ENCODE peak calls at places on chromosomes 3 and 15, in five cellular contexts. D, E, Q, F and V are unnamed samples.

GRCh38 chr15:68080783-68081182 is 26.7 kb downstream of the PIAS1 start:
- DNase-seq in D (no peak), E (no peak), Q (no peak), F (no peak), V (no peak)

GRCh38 chr3:14188367-14188766 is 9.8 kb downstream of the LSM3 start:
- DNase-seq in D (no peak), E (no peak), Q (no peak), F (no peak), V (no peak)

GRCh38 chr3:152365766-152366593 is 97.3 kb downstream of the MBNL1 start:
- DNase-seq in D (no peak), E (no peak), Q (no peak), F (peak), V (no peak)

GRCh38 chr15:78429477-78429876 is 8.5 kb upstream of the IREB2 start:
- DNase-seq in D (no peak), E (peak), Q (no peak), F (no peak), V (no peak)

GRCh38 chr3:38730281-38730680 is 80.8 kb upstream of the SCN5A start:
- DNase-seq in D (no peak), E (no peak), Q (no peak), F (no peak), V (no peak)

GRCh38 chr3:31980530-31981205 is 394 bp downstream of the OSBPL10 start:
- DNase-seq in D (peak), E (peak), Q (peak), F (peak), V (peak)

GRCh38 chr3:101388706-101389105 is 68.3 kb upstream of the IMPG2 start:
- DNase-seq in D (no peak), E (no peak), Q (no peak), F (no peak), V (no peak)

GRCh38 chr3:123350971-123351370 is 97.9 kb downstream of the ADCY5 start:
- DNase-seq in D (no peak), E (no peak), Q (no peak), F (no peak), V (no peak)

GRCh38 chr15:85618956-85619491 is 175.7 kb downstream of the KLHL25 start:
- DNase-seq in D (peak), E (peak), Q (peak), F (no peak), V (peak)

GRCh38 chr3:127052121-127052561 is 69.2 kb downstream of the PLXNA1 start:
- DNase-seq in D (no peak), E (peak), Q (no peak), F (no peak), V (peak)

GRCh38 chr3:152657002-152657400 is 177.9 kb upstream of the P2RY1 start:
- DNase-seq in D (no peak), E (no peak), Q (no peak), F (no peak), V (no peak)

GRCh38 chr15:98694153-98694552 is 45.8 kb downstream of the IGF1R start:
- DNase-seq in D (no peak), E (no peak), Q (no peak), F (no peak), V (no peak)

GRCh38 chr3:190048831-190049541 is 71.7 kb downstream of the P3H2 start:
- DNase-seq in D (no peak), E (no peak), Q (no peak), F (peak), V (no peak)

GRCh38 chr3:105354429-105354828 is 12.3 kb upstream of the ALCAM start:
- DNase-seq in D (no peak), E (no peak), Q (no peak), F (no peak), V (no peak)

GRCh38 chr3:72036899-72037298 is 252.0 kb upstream of the PROK2 start:
- DNase-seq in D (no peak), E (no peak), Q (no peak), F (no peak), V (peak)

GRCh38 chr15:91291673-91292072 is 191.6 kb downstream of the SV2B start:
- DNase-seq in D (no peak), E (no peak), Q (no peak), F (peak), V (no peak)

GRCh38 chr15:63600001-63600645 is 2.9 kb downstream of the FBXL22 start:
- DNase-seq in D (no peak), E (no peak), Q (no peak), F (peak), V (no peak)

GRCh38 chr15:75420698-75421097 is 30.8 kb downstream of the SIN3A start:
- DNase-seq in D (no peak), E (no peak), Q (no peak), F (no peak), V (no peak)

GRCh38 chr3:44030690-44031344 is 210.9 kb upstream of the TOPAZ1 start:
- DNase-seq in D (no peak), E (no peak), Q (no peak), F (no peak), V (no peak)

GRCh38 chr3:42515391-42515916 is 13.0 kb downstream of the VIPR1 start:
- DNase-seq in D (no peak), E (peak), Q (no peak), F (no peak), V (peak)

GRCh38 chr3:39113291-39113690 is 5.8 kb downstream of the TTC21A start:
- DNase-seq in D (no peak), E (no peak), Q (no peak), F (no peak), V (no peak)

GRCh38 chr3:12405432-12406272 is 78.6 kb upstream of the TSEN2 start:
- DNase-seq in D (no peak), E (peak), Q (no peak), F (no peak), V (peak)

GRCh38 chr3:32703491-32703968 is 18.5 kb downstream of the CNOT10 start:
- DNase-seq in D (no peak), E (no peak), Q (no peak), F (no peak), V (no peak)

GRCh38 chr15:65334586-65335231 is 30.2 kb downstream of the RNU5B-1 start:
- DNase-seq in D (no peak), E (no peak), Q (no peak), F (no peak), V (no peak)

GRCh38 chr15:39493393-39494067 is 87.3 kb upstream of the THBS1 start:
- DNase-seq in D (no peak), E (no peak), Q (no peak), F (no peak), V (no peak)

GRCh38 chr3:12870942-12871341 is 29.6 kb upstream of the RPL32 start:
- DNase-seq in D (no peak), E (peak), Q (no peak), F (no peak), V (peak)

GRCh38 chr15:28969511-28970085 is 83.8 kb downstream of the APBA2 start:
- DNase-seq in D (no peak), E (no peak), Q (no peak), F (no peak), V (no peak)

GRCh38 chr3:135034881-135035440 is 239.9 kb downstream of the EPHB1 start:
- DNase-seq in D (no peak), E (no peak), Q (no peak), F (no peak), V (no peak)

GRCh38 chr15:51721199-51721960 is 16.1 kb downstream of the LYSMD2 start:
- DNase-seq in D (no peak), E (no peak), Q (no peak), F (peak), V (no peak)

GRCh38 chr3:157695586-157695985 is 192.4 kb upstream of the VEPH1 start:
- DNase-seq in D (no peak), E (no peak), Q (no peak), F (no peak), V (no peak)

GRCh38 chr15:87929835-87930234 is 326.7 kb downstream of the NTRK3 start:
- DNase-seq in D (no peak), E (no peak), Q (no peak), F (no peak), V (no peak)

GRCh38 chr3:15261274-15261673 is 55.2 kb downstream of the CAPN7 start:
- DNase-seq in D (no peak), E (peak), Q (no peak), F (no peak), V (no peak)

GRCh38 chr15:42721016-42721415 is 15.9 kb downstream of the CDAN1 start:
- DNase-seq in D (no peak), E (no peak), Q (no peak), F (no peak), V (no peak)

GRCh38 chr15:58864602-58865419 is 68.7 kb downstream of the SLTM start:
- DNase-seq in D (no peak), E (no peak), Q (no peak), F (no peak), V (peak)

GRCh38 chr3:53705774-53706173 is 140.4 kb downstream of the CHDH start:
- DNase-seq in D (no peak), E (no peak), Q (peak), F (no peak), V (peak)

GRCh38 chr3:71111784-71112440 is 471.6 kb downstream of the FOXP1 start:
- DNase-seq in D (no peak), E (no peak), Q (no peak), F (no peak), V (no peak)

GRCh38 chr3:188863999-188864406 is 307.8 kb upstream of the TPRG1 start:
- DNase-seq in D (no peak), E (no peak), Q (no peak), F (no peak), V (peak)

GRCh38 chr15:51754267-51754666 is 2.9 kb downstream of the TMOD2 start:
- DNase-seq in D (no peak), E (no peak), Q (no peak), F (no peak), V (no peak)